ENCODE peak calls at places on chromosomes 4 and X, in eight cellular contexts. C, P, Z, Q, N, M, K and I are unnamed samples.

GRCh38 chr4:24583451-24584174 is 741 bp downstream of the DHX15 start:
- DNase-seq in C (peak), M (peak), Z (peak), P (no peak), K (peak), N (peak), Q (peak), I (peak)

GRCh38 chr4:69759189-69759604 is 1.2 kb downstream of the SULT1B1 start:
- DNase-seq in M (no peak), P (no peak), Q (no peak), N (no peak), K (no peak), Z (no peak), C (no peak), I (no peak)

GRCh38 chr4:125011646-125012045 is 299.1 kb upstream of the ANKRD50 start:
- DNase-seq in K (no peak), M (peak), Z (no peak), C (no peak), P (no peak), Q (no peak), N (no peak), I (no peak)

GRCh38 chr4:39823193-39823592 is 125.3 kb downstream of the UBE2K start:
- DNase-seq in Z (peak), P (no peak), Q (no peak), K (peak), M (peak), N (no peak), C (no peak), I (peak)

GRCh38 chr4:185138161-185138560 is 4.9 kb upstream of the SLC25A4 start:
- DNase-seq in P (no peak), Z (no peak), M (no peak), C (no peak), Q (no peak), K (no peak), N (no peak), I (no peak)

GRCh38 chr4:1290165-1290977 is 680 bp downstream of the MAEA start:
- DNase-seq in P (no peak), N (peak), Q (peak), C (no peak), M (peak), K (peak), Z (no peak), I (peak)

GRCh38 chrX:11759461-11760311 is 1.6 kb downstream of the MSL3 start:
- DNase-seq in Q (peak), C (peak), Z (peak), P (peak), M (peak), N (peak), K (peak), I (peak)

GRCh38 chr4:40718571-40718970 is 31.2 kb upstream of the NSUN7 start:
- DNase-seq in M (no peak), Q (no peak), C (no peak), N (peak), P (no peak), K (no peak), Z (no peak), I (no peak)

GRCh38 chr4:184824776-184825393 is 883 bp downstream of the ACSL1 start:
- DNase-seq in M (peak), P (no peak), Q (no peak), N (no peak), K (no peak), Z (peak), C (no peak), I (no peak)

GRCh38 chr4:103244251-103244650 is 46.1 kb upstream of the CENPE start:
- DNase-seq in Z (no peak), P (no peak), M (peak), N (no peak), C (no peak), K (no peak), Q (no peak), I (peak)

GRCh38 chrX:143669395-143669794 is 33.5 kb upstream of the SLITRK4 start:
- DNase-seq in N (no peak), P (no peak), Z (peak), C (no peak), Q (no peak), K (no peak), M (peak), I (peak)

GRCh38 chr4:42280327-42281095 is 116.8 kb upstream of the SHISA3 start:
- DNase-seq in C (no peak), Q (peak), Z (no peak), N (peak), P (no peak), M (peak), K (peak), I (peak)

GRCh38 chr4:137283737-137284136 is 248.6 kb downstream of the PCDH18 start:
- DNase-seq in C (no peak), K (peak), P (no peak), Z (peak), M (peak), N (no peak), Q (no peak), I (peak)

GRCh38 chr4:28973591-28974350 is 1746.4 kb upstream of the PCDH7 start:
- DNase-seq in K (peak), N (no peak), C (no peak), P (no peak), Q (no peak), M (peak), Z (peak), I (peak)

GRCh38 chrX:72146527-72146926 is 14.8 kb upstream of the RTL5 start:
- DNase-seq in Q (no peak), K (no peak), Z (no peak), P (no peak), C (no peak), M (no peak), N (no peak), I (no peak)

GRCh38 chr4:153217440-153217839 is 13.2 kb downstream of the TRIM2 start:
- DNase-seq in Q (no peak), Z (no peak), N (no peak), K (peak), C (no peak), M (peak), P (no peak), I (peak)

GRCh38 chr4:108337923-108338322 is 169.2 kb upstream of the LEF1 start:
- DNase-seq in Z (peak), C (no peak), K (peak), N (no peak), P (no peak), M (no peak), Q (no peak), I (peak)

GRCh38 chrX:115449742-115450141 is 111.2 kb upstream of the PLS3 start:
- DNase-seq in N (no peak), M (peak), Q (no peak), C (no peak), P (no peak), K (no peak), Z (peak), I (no peak)

GRCh38 chrX:85288992-85289723 is 45.4 kb downstream of the ZNF711 start:
- DNase-seq in M (no peak), Q (no peak), P (no peak), C (no peak), N (no peak), K (no peak), Z (no peak), I (no peak)

GRCh38 chr4:76373919-76374552 is 46.9 kb downstream of the CCDC158 start:
- DNase-seq in P (no peak), Q (no peak), N (no peak), M (peak), Z (peak), K (no peak), C (no peak), I (no peak)

GRCh38 chrX:70279081-70279480 is 2.9 kb upstream of the RAB41 start:
- DNase-seq in P (no peak), M (no peak), N (no peak), C (no peak), Q (no peak), K (no peak), Z (no peak), I (no peak)

GRCh38 chr4:140099993-140100392 is 54.0 kb downstream of the MAML3 start:
- DNase-seq in P (no peak), K (no peak), Q (no peak), N (no peak), Z (no peak), M (peak), C (no peak), I (no peak)

GRCh38 chrX:47648376-47648775 is 2.0 kb downstream of the ELK1 start:
- DNase-seq in Q (no peak), M (no peak), N (no peak), P (no peak), Z (peak), C (no peak), K (no peak), I (no peak)

GRCh38 chr4:98801259-98801725 is 127.6 kb downstream of the EIF4E start:
- DNase-seq in K (no peak), P (no peak), M (no peak), N (no peak), Z (no peak), C (no peak), Q (no peak), I (no peak)

GRCh38 chrX:10259716-10260115 is 102.9 kb downstream of the CLCN4 start:
- DNase-seq in Z (peak), C (no peak), M (peak), N (no peak), Q (no peak), P (no peak), K (peak), I (peak)

GRCh38 chrX:17567173-17567572 is 170.1 kb upstream of the SCML1 start:
- DNase-seq in M (peak), Q (no peak), P (no peak), N (no peak), K (no peak), Z (no peak), C (no peak), I (no peak)

GRCh38 chrX:123324628-123325027 is 140.6 kb downstream of the GRIA3 start:
- DNase-seq in M (peak), P (no peak), C (no peak), K (no peak), Z (no peak), N (no peak), Q (no peak), I (peak)

GRCh38 chr4:19304028-19304427 is 947.7 kb upstream of the SLIT2 start:
- DNase-seq in Q (no peak), C (no peak), Z (no peak), K (no peak), N (no peak), P (no peak), M (peak), I (no peak)

GRCh38 chr4:76811604-76812412 is 86.1 kb downstream of the SOWAHB start:
- DNase-seq in C (no peak), P (no peak), M (peak), Z (peak), Q (no peak), K (peak), N (no peak), I (peak)